ENCODE peak calls at places on chromosomes 2 and 18, in six cellular contexts. P is GM12891, O is heart left ventricle, J is IMR-90, W is H54, Y is adrenal gland. L is an unnamed sample.

GRCh38 chr18:1017679-1018078 is 113.0 kb downstream of the ADCYAP1 start:
- DNase-seq in P (no peak), O (no peak), J (no peak), W (no peak), Y (no peak), L (no peak)

GRCh38 chr18:1663879-1664705 is 759.4 kb downstream of the ADCYAP1 start:
- DNase-seq in P (peak; percentile 2), O (peak; percentile 37), J (no peak), W (peak; percentile 1), Y (peak; percentile 57), L (no peak)

GRCh38 chr18:77107218-77107815 is 25.3 kb downstream of the MBP start:
- DNase-seq in P (no peak), O (no peak), J (no peak), W (no peak), Y (no peak), L (no peak)

GRCh38 chr2:20559277-20559676 is 91.6 kb downstream of the HS1BP3 start:
- DNase-seq in P (no peak), O (no peak), J (no peak), W (no peak), Y (no peak), L (no peak)

GRCh38 chr2:1498176-1498575 is 84.9 kb downstream of the TPO start:
- DNase-seq in P (no peak), O (peak; percentile 8), J (no peak), W (no peak), Y (no peak), L (peak; percentile 44)

GRCh38 chr2:241066893-241067341 is 35.2 kb downstream of the MTERF4 start:
- DNase-seq in P (no peak), O (no peak), J (no peak), W (peak; percentile 51), Y (peak; percentile 21), L (peak; percentile 64)

GRCh38 chr2:85799215-85799956 is 45.6 kb downstream of the ATOH8 start:
- DNase-seq in P (no peak), O (peak; percentile 70), J (no peak), W (peak; percentile 78), Y (no peak), L (peak; percentile 61)

GRCh38 chr2:117027646-117028045 is 786.8 kb upstream of the DDX18 start:
- DNase-seq in P (no peak), O (no peak), J (no peak), W (no peak), Y (no peak), L (no peak)

GRCh38 chr2:170512271-170512670 is 202.9 kb upstream of the SP5 start:
- DNase-seq in P (no peak), O (no peak), J (no peak), W (no peak), Y (no peak), L (no peak)

GRCh38 chr2:111715987-111716900 is 167.7 kb downstream of the ANAPC1 start:
- DNase-seq in P (no peak), O (no peak), J (no peak), W (no peak), Y (no peak), L (no peak)

GRCh38 chr18:23963443-23964185 is 50.9 kb upstream of the TTC39C start:
- DNase-seq in P (no peak), O (no peak), J (no peak), W (no peak), Y (no peak), L (no peak)

GRCh38 chr2:225122582-225123486 is 80.6 kb upstream of the DOCK10 start:
- DNase-seq in P (no peak), O (no peak), J (peak; percentile 47), W (no peak), Y (peak; percentile 24), L (no peak)

GRCh38 chr18:41391616-41392610 is 563.1 kb upstream of the PIK3C3 start:
- DNase-seq in P (peak; percentile 20), O (no peak), J (peak; percentile 70), W (no peak), Y (peak; percentile 31), L (no peak)

GRCh38 chr2:221596192-221596591 is 24.1 kb upstream of the EPHA4 start:
- DNase-seq in P (no peak), O (no peak), J (peak; percentile 80), W (peak; percentile 28), Y (no peak), L (no peak)

GRCh38 chr2:86065512-86065911 is 40.2 kb downstream of the POLR1A start:
- DNase-seq in P (no peak), O (no peak), J (no peak), W (no peak), Y (peak; percentile 10), L (no peak)

GRCh38 chr18:75135158-75135725 is 73.7 kb downstream of the PTGR3 start:
- DNase-seq in P (no peak), O (no peak), J (no peak), W (no peak), Y (no peak), L (no peak)

GRCh38 chr2:128516938-128517337 is 198.3 kb upstream of the HS6ST1 start:
- DNase-seq in P (no peak), O (no peak), J (no peak), W (no peak), Y (no peak), L (no peak)

GRCh38 chr2:223576873-223577272 is 25.3 kb downstream of the SCG2 start:
- DNase-seq in P (no peak), O (no peak), J (peak; percentile 98), W (peak; percentile 23), Y (no peak), L (no peak)

GRCh38 chr2:238430781-238431180 is 4.1 kb downstream of the ASB1 start:
- DNase-seq in P (no peak), O (no peak), J (no peak), W (no peak), Y (no peak), L (no peak)

GRCh38 chr2:54161660-54162059 is 46.2 kb downstream of the ACYP2 start:
- DNase-seq in P (no peak), O (no peak), J (peak; percentile 15), W (no peak), Y (no peak), L (no peak)

GRCh38 chr18:76844742-76845477 is 22.6 kb downstream of the ZNF236 start:
- DNase-seq in P (no peak), O (no peak), J (peak; percentile 28), W (no peak), Y (no peak), L (no peak)

GRCh38 chr2:71609029-71609428 is 155.7 kb downstream of the DYSF start:
- DNase-seq in P (no peak), O (peak; percentile 6), J (no peak), W (no peak), Y (peak; percentile 18), L (peak; percentile 37)

GRCh38 chr2:231396058-231396821 is 730 bp downstream of the B3GNT7 start:
- DNase-seq in P (peak; percentile 44), O (no peak), J (no peak), W (no peak), Y (no peak), L (no peak)

GRCh38 chr2:40016151-40016885 is 237.3 kb upstream of the THUMPD2 start:
- DNase-seq in P (no peak), O (no peak), J (peak; percentile 81), W (no peak), Y (no peak), L (no peak)

GRCh38 chr18:63181706-63182105 is 137.9 kb downstream of the BCL2 start:
- DNase-seq in P (no peak), O (no peak), J (no peak), W (no peak), Y (no peak), L (no peak)
- TF ChIP-seq POLR2A in P (no peak), O (no peak), J (no peak), W (no peak), Y (no peak), L (no peak)

GRCh38 chr2:206084468-206084869 is 1.5 kb downstream of the INO80D start:
- DNase-seq in P (no peak), O (peak; percentile 84), J (peak; percentile 82), W (peak; percentile 72), Y (peak; percentile 82), L (peak; percentile 91)
- TF ChIP-seq POLR2A in P (no peak), O (peak; percentile 80), J (peak; percentile 68), W (peak; percentile 70), Y (peak; percentile 91), L (peak; percentile 68)

GRCh38 chr2:99337164-99337930 is at the start of gene EIF5B:
- DNase-seq in P (peak; percentile 73), O (peak; percentile 98), J (peak; percentile 95), W (peak; percentile 89), Y (peak; percentile 95), L (peak; percentile 98)
- TF ChIP-seq POLR2A in P (peak; percentile 87), O (peak; percentile 59), J (peak; percentile 40), W (peak; percentile 89), Y (peak; percentile 96), L (peak; percentile 13)

DNA sequence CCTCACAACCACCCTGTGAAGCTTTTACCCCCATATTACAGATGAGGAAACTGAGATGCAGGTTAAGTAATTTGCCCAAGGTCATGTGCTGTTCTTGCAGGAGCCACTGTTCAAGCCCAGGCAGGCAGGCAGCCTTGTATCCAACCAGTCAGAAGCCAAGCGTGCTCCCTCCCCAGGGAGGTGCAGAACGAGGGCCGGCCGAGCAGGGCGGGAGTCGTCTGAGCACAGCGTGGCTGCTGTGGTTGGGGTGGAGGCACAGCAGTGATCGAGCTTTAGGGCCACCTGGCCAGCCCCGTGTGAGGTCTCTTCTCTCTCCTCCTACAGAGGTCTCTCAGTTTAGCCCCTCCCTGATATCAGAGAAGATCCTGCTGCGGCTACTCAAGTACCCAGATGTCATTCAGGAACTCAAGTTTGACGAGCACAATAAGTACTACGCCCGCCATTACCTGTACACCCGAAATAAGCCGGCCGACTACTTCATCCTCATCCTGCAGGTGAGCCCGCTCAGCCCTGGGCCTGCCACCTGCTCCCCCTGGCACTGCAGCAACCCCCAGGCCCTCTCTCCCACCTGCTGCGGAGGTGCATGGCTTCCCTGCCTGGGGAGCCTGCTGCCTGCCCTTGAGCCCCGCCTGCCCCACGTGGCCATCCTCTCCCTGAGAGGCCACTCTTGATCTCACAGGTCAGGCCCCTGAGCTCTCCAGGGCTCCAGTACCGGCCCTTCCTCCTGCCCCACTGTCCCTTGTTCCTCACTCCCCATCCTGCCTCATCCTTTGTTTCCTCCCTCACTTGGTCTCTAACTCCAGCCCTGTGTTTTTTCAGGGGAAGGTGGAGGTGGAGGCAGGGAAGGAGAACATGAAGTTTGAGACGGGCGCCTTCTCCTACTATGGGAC is 17.1 kb upstream of the CNNM3 start:
- DNase-seq in P (no peak), O (no peak), J (no peak), W (no peak), Y (no peak), L (peak; percentile 59)
- TF ChIP-seq POLR2A in P (no peak), O (no peak), J (no peak), W (no peak), Y (no peak), L (no peak)

GRCh38 chr2:70089220-70089945 is 2.1 kb downstream of the PCBP1 start:
- DNase-seq in P (no peak), O (no peak), J (no peak), W (no peak), Y (peak; percentile 54), L (peak; percentile 69)
- TF ChIP-seq POLR2A in P (peak; percentile 82), O (no peak), J (peak; percentile 32), W (no peak), Y (peak; percentile 18), L (no peak)

GRCh38 chr18:68355637-68356036 is 359.3 kb downstream of the TMX3 start:
- DNase-seq in P (no peak), O (no peak), J (no peak), W (no peak), Y (no peak), L (no peak)

GRCh38 chr18:68354176-68354575 is 360.7 kb downstream of the TMX3 start:
- DNase-seq in P (no peak), O (no peak), J (no peak), W (no peak), Y (no peak), L (no peak)
- TF ChIP-seq POLR2A in P (no peak), O (no peak), J (no peak), W (no peak), Y (no peak), L (no peak)

L was measured in sigmoid colon.